ENCODE peak calls at places on chromosomes 7 and 10, in nine cellular contexts. R is HCT116, Y is uterus, D is GM20000, F is AG10803, O is cardiac muscle cell, Z is neural progenitor cell, S is neural crest cell, B is glutamatergic neuron. H is an unnamed sample.

GRCh38 chr7:151428393-151429231 is 11.3 kb downstream of the CRYGN start:
- DNase-seq in R (no peak), D (no peak), B (no peak), O (peak), S (no peak), Y (peak), F (peak), Z (peak), H (peak)

GRCh38 chr10:62688971-62689700 is 115.4 kb upstream of the ADO start:
- DNase-seq in Y (no peak), F (no peak), B (no peak), S (no peak), O (no peak), Z (no peak), D (no peak), R (no peak), H (no peak)

GRCh38 chr7:151316896-151317295 is 24.7 kb upstream of the NUB1 start:
- DNase-seq in B (no peak), Z (no peak), F (no peak), D (no peak), Y (no peak), S (no peak), R (no peak), O (no peak), H (no peak)

GRCh38 chr10:23194471-23194965 is 2.4 kb downstream of the PTF1A start:
- DNase-seq in B (no peak), R (no peak), Y (no peak), Z (no peak), O (no peak), S (no peak), F (no peak), D (no peak), H (no peak)

GRCh38 chr7:16071246-16071857 is 350.0 kb downstream of the CRPPA start:
- DNase-seq in R (peak), O (peak), Y (no peak), Z (peak), D (peak), B (no peak), F (peak), S (peak), H (peak)

GRCh38 chr7:98867271-98867701 is 2.5 kb downstream of the TMEM130 start:
- DNase-seq in Z (peak), F (no peak), B (peak), R (no peak), S (no peak), Y (no peak), O (no peak), D (no peak), H (no peak)

GRCh38 chr7:8084772-8085171 is 116.2 kb downstream of the GLCCI1 start:
- DNase-seq in S (no peak), B (peak), Z (no peak), Y (no peak), D (no peak), O (no peak), R (no peak), F (no peak), H (no peak)

GRCh38 chr7:56157238-56157790 is 41.1 kb upstream of the NUPR2 start:
- DNase-seq in Y (no peak), B (no peak), Z (no peak), R (no peak), F (no peak), D (no peak), S (no peak), O (no peak), H (no peak)

GRCh38 chr10:88409236-88409635 is 173.9 kb downstream of the RNLS start:
- DNase-seq in F (no peak), R (no peak), S (no peak), Y (no peak), O (no peak), Z (no peak), B (no peak), D (no peak), H (no peak)

GRCh38 chr10:20040012-20040411 is 223.8 kb downstream of the PLXDC2 start:
- DNase-seq in R (no peak), D (no peak), Y (peak), S (no peak), B (no peak), O (peak), Z (no peak), F (no peak), H (no peak)

GRCh38 chr7:141752634-141753033 is 11.3 kb upstream of the TAS2R3 start:
- DNase-seq in S (no peak), B (no peak), Y (no peak), F (no peak), Z (no peak), D (no peak), R (no peak), O (no peak), H (no peak)
- TF ChIP-seq CTCF in S (peak), B (peak), Y (no peak), F (peak), Z (peak), D (no peak), R (peak), O (no peak), H (peak)

DNA sequence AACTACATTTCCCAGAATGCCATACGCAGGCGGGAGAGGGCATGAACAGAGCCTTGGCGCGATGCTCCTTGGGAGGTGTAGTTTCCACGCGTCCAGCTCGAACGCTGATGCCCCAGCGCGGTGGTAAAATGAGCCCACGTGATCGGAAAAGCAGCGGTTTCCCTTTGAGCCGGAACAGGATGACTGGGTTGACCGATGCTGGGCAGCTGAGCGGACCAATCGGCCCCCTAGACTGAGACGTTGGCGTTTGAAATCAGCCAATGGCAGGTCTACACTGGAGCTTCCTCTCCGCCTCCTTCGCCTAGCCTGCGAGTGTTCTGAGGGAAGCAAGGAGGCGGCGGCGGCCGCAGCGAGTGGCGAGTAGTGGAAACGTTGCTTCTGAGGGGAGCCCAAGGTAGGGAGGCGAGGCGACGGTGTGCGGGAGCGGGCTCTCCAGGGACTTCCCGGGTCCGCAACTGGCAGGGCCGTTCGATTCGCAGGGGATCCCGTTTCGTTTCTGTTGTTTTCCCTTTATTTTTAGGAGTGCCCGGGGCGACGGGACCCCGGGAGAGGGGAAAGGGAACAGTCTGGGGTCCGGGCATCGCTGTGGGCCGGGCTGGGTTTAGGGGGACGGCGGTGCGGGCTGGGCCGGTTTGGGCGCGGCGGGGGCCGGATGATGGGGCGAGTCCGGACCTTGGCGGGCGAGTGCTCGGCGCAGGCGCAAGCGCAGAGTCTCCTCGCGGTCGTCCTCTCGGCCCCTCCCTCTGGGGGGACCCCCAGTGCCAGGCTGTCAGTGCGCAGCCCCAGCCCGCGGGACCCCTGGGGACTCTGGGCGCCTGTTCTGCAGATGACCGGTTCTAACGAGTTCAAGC is at the start of gene BUB3:
- DNase-seq in B (peak), O (peak), R (peak), Z (peak), S (peak), F (peak), Y (peak), D (peak), H (peak)
- TF ChIP-seq CTCF in B (no peak), O (no peak), R (peak), Z (no peak), S (peak), F (peak), Y (no peak), D (no peak), H (no peak)

GRCh38 chr10:69742928-69743602 is 58.6 kb upstream of the COL13A1 start:
- DNase-seq in Y (no peak), Z (peak), F (peak), D (no peak), B (peak), S (peak), R (peak), O (peak), H (peak)
- TF ChIP-seq CTCF in Y (no peak), Z (peak), F (peak), D (peak), B (peak), S (peak), R (peak), O (peak), H (peak)

DNA sequence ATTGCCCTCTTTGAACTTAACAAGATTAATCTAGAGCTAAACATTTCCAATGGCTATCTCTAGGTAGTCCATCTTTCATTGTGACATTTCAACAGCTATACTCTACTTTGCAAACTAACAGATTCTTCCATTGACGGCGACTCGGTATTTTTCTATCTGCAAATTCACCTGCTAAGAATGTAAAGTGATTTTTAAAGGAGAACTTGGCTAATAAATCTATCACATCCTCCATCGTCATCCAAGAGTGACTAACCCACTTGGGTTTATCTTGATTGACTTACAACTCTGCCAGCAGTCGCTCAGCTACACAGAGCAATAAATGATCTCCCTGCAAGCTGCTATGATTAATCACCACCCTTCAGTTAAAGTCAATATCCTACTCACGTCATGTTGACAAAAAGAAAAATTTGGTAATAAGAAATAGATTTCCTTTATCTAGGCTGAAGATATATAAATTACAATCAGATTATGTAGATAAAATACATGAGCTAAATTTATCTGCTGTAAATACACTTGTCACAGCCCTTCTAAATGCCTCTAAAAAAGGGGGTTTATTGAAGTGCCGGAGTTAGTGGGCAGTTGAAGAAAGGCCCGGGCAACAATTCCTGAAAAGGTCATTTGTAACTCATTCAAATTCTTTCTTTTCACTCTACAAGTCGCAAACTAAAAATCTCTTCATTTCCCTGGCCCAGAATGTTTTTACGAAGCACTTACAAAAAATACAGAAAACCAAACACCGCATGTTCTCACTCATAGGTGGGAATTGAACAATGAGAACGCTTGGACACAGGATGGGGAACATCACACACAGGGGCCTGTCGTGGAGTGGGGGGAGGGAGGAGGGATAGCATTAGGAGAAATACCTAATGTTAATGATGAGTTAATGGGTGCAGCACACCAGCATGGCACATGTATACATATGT is 99.3 kb downstream of the SFMBT2 start:
- DNase-seq in Y (no peak), F (no peak), S (no peak), D (no peak), R (no peak), Z (no peak), O (no peak), B (no peak), H (no peak)
- TF ChIP-seq CTCF in Y (no peak), F (no peak), S (no peak), D (no peak), R (no peak), Z (no peak), O (no peak), B (no peak), H (no peak)

GRCh38 chr7:121054925-121055324 is 66.4 kb downstream of the CPED1 start:
- DNase-seq in O (no peak), Z (no peak), D (no peak), S (no peak), B (no peak), Y (no peak), F (no peak), R (no peak), H (no peak)
- TF ChIP-seq CTCF in O (no peak), Z (no peak), D (no peak), S (no peak), B (no peak), Y (no peak), F (no peak), R (no peak), H (no peak)

GRCh38 chr7:153682628-153683027 is 369.6 kb upstream of the DPP6 start:
- DNase-seq in Y (no peak), F (no peak), Z (no peak), B (no peak), D (no peak), S (no peak), R (no peak), O (no peak), H (no peak)
- TF ChIP-seq CTCF in Y (no peak), F (no peak), Z (peak), B (no peak), D (no peak), S (no peak), R (no peak), O (no peak), H (no peak)

DNA sequence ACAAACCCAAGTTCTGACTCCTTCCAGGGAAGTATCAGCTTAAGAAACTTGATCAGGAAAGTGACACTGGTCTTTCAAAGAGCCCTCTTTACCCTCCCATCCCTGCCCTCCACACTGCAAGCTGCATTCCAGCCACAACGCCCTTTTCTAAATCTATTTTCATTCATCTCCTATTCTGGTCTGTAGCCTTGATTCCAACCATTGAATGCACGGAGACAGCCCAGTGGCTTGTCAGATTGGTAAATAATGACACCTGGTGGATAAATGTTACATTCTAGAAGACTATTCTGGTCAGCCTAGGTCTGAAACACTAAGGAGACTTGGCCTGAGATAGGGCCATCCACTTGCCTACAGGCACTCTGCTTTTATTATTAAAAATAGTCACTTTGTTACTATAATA is 20.9 kb downstream of the MORN4 start:
- DNase-seq in Y (no peak), Z (peak), D (peak), R (peak), B (no peak), O (peak), F (peak), S (no peak), H (no peak)
- TF ChIP-seq CTCF in Y (peak), Z (peak), D (no peak), R (peak), B (no peak), O (peak), F (peak), S (peak), H (no peak)

GRCh38 chr10:60073781-60074656 is 167.7 kb upstream of the CCDC6 start:
- DNase-seq in F (no peak), D (peak), O (no peak), S (no peak), Z (no peak), R (no peak), Y (no peak), B (no peak), H (no peak)
- TF ChIP-seq CTCF in F (no peak), D (no peak), O (no peak), S (no peak), Z (no peak), R (no peak), Y (no peak), B (no peak), H (no peak)